ENCODE peak calls at places on chromosomes 6 and 20, in six cellular contexts. V is activated T-cell treated with anti-CD3 and anti-CD28 coated beads, Interleukin-2, amount 50 U/mL, for 72 hours; W is thoracic aorta; F is activated naive CD4-positive, alpha-beta T cell; I is iris pigment epithelial cell; P is stimulated activated CD8-positive, alpha-beta memory T cell treated with anti-CD3 and anti-CD28 coated beads, Interleukin-2, amount 100 ng/mL, for 1 hour. N is an unnamed sample.

GRCh38 chr20:2387180-2387577 is 6.5 kb downstream of the TGM6 start:
- DNase-seq in V (peak; percentile 57), W (no peak), F (no peak), I (peak; percentile 11), P (no peak), N (peak; percentile 12)

GRCh38 chr6:45841062-45841461 is 174.6 kb downstream of the CLIC5 start:
- DNase-seq in V (no peak), W (no peak), F (no peak), I (no peak), P (no peak), N (no peak)

GRCh38 chr6:42754759-42755158 is 8.9 kb upstream of the TBCC start:
- DNase-seq in V (no peak), W (no peak), F (no peak), I (no peak), P (no peak), N (no peak)

GRCh38 chr6:9540534-9541126 is 874.2 kb downstream of the TFAP2A start:
- DNase-seq in V (no peak), W (no peak), F (no peak), I (peak; percentile 62), P (no peak), N (peak; percentile 6)

GRCh38 chr6:140090871-140091270 is 716.4 kb upstream of the CITED2 start:
- DNase-seq in V (no peak), W (no peak), F (no peak), I (no peak), P (no peak), N (no peak)

GRCh38 chr20:57435498-57436222 is 44.5 kb downstream of the RBM38 start:
- DNase-seq in V (no peak), W (no peak), F (peak; percentile 25), I (no peak), P (no peak), N (peak; percentile 95)

GRCh38 chr20:23095504-23095903 is 9.4 kb upstream of the CD93 start:
- DNase-seq in V (no peak), W (no peak), F (no peak), I (no peak), P (no peak), N (no peak)

GRCh38 chr6:167094820-167095637 is 27.9 kb upstream of the CCR6 start:
- DNase-seq in V (peak; percentile 46), W (no peak), F (no peak), I (no peak), P (no peak), N (no peak)

GRCh38 chr6:98579941-98580340 is 254.4 kb upstream of the POU3F2 start:
- DNase-seq in V (no peak), W (no peak), F (no peak), I (no peak), P (no peak), N (no peak)

GRCh38 chr20:45987108-45987780 is 15.2 kb upstream of the ZNF335 start:
- DNase-seq in V (peak; percentile 85), W (no peak), F (peak; percentile 71), I (no peak), P (peak; percentile 65), N (no peak)

GRCh38 chr6:117463762-117464665 is 18.5 kb upstream of the DCBLD1 start:
- DNase-seq in V (peak; percentile 39), W (no peak), F (no peak), I (peak; percentile 79), P (no peak), N (no peak)

GRCh38 chr20:967796-968742 is 34.0 kb downstream of the RSPO4 start:
- DNase-seq in V (peak; percentile 24), W (no peak), F (no peak), I (peak; percentile 51), P (no peak), N (no peak)

GRCh38 chr6:170095273-170095976 is 195.5 kb downstream of the DLL1 start:
- DNase-seq in V (no peak), W (no peak), F (no peak), I (no peak), P (no peak), N (no peak)

GRCh38 chr6:38806833-38807232 is 91.7 kb downstream of the DNAH8 start:
- DNase-seq in V (no peak), W (no peak), F (no peak), I (no peak), P (no peak), N (no peak)

GRCh38 chr6:150894935-150895686 is 29.6 kb downstream of the MTHFD1L start:
- DNase-seq in V (peak; percentile 16), W (no peak), F (no peak), I (peak; percentile 55), P (no peak), N (no peak)

GRCh38 chr20:42634096-42634495 is 555.6 kb downstream of the PTPRT start:
- DNase-seq in V (no peak), W (no peak), F (no peak), I (no peak), P (no peak), N (no peak)

GRCh38 chr6:89984926-89985743 is 90.9 kb downstream of the GJA10 start:
- DNase-seq in V (no peak), W (no peak), F (no peak), I (peak; percentile 53), P (no peak), N (no peak)

GRCh38 chr6:56238352-56238751 is 9.0 kb downstream of the COL21A1 start:
- DNase-seq in V (no peak), W (no peak), F (no peak), I (no peak), P (no peak), N (no peak)

GRCh38 chr6:116218172-116218633 is 35.7 kb downstream of the TSPYL4 start:
- DNase-seq in V (no peak), W (no peak), F (no peak), I (no peak), P (no peak), N (no peak)

GRCh38 chr20:21944227-21944626 is 238.8 kb downstream of the PAX1 start:
- DNase-seq in V (no peak), W (no peak), F (no peak), I (no peak), P (no peak), N (no peak)

GRCh38 chr6:108800510-108800909 is 47.7 kb upstream of the ARMC2 start:
- DNase-seq in V (no peak), W (no peak), F (no peak), I (peak; percentile 15), P (no peak), N (no peak)

GRCh38 chr6:82025271-82025670 is 222.3 kb downstream of the IBTK start:
- DNase-seq in V (no peak), W (no peak), F (no peak), I (peak; percentile 82), P (no peak), N (no peak)

GRCh38 chr20:44389871-44390270 is 34.4 kb downstream of the HNF4A start:
- DNase-seq in V (no peak), W (no peak), F (no peak), I (no peak), P (no peak), N (no peak)

GRCh38 chr20:18165553-18165952 is 27.9 kb downstream of the KAT14 start:
- DNase-seq in V (no peak), W (no peak), F (no peak), I (peak; percentile 22), P (no peak), N (no peak)

GRCh38 chr6:167684276-167685104 is 142.2 kb upstream of the AFDN start:
- DNase-seq in V (no peak), W (no peak), F (no peak), I (no peak), P (no peak), N (no peak)

GRCh38 chr20:58256842-58257241 is 28.4 kb upstream of the ANKRD60 start:
- DNase-seq in V (no peak), W (no peak), F (no peak), I (no peak), P (no peak), N (no peak)

GRCh38 chr6:3732345-3733141 is 19.0 kb downstream of the PXDC1 start:
- DNase-seq in V (peak; percentile 61), W (no peak), F (peak; percentile 49), I (peak; percentile 90), P (peak; percentile 43), N (no peak)

GRCh38 chr6:168834814-168835213 is 393.8 kb downstream of the SMOC2 start:
- DNase-seq in V (no peak), W (no peak), F (no peak), I (no peak), P (no peak), N (no peak)

GRCh38 chr6:157751547-157752200 is 71.4 kb upstream of the SNX9 start:
- DNase-seq in V (no peak), W (no peak), F (no peak), I (no peak), P (no peak), N (no peak)

GRCh38 chr6:159828074-159828473 is 28.0 kb downstream of the PNLDC1 start:
- DNase-seq in V (no peak), W (no peak), F (no peak), I (peak; percentile 14), P (no peak), N (no peak)

N was measured in NCI-H1048.